ENCODE peak calls at places on chromosomes 12 and 14, in five cellular contexts. A is SK-N-SH, P is GM12878, Y is HepG2, B is K562. X is an unnamed sample.

GRCh38 chr12:55818886-55819285 is 1.0 kb downstream of the ORMDL2 start:
- DNase-seq in A (no peak), Y (no peak), B (no peak), P (no peak), X (no peak)

GRCh38 chr12:57894577-57895292 is 46.6 kb upstream of the ATP23 start:
- DNase-seq in A (no peak), Y (no peak), B (no peak), P (no peak), X (no peak)

GRCh38 chr14:93207468-93208308 is 632 bp downstream of the UBR7 start:
- DNase-seq in P (no peak), B (peak; percentile 63), Y (no peak), A (peak; percentile 79), X (peak; percentile 52)

GRCh38 chr12:106112094-106112822 is 26.5 kb downstream of the NUAK1 start:
- DNase-seq in Y (no peak), A (peak; percentile 34), B (no peak), P (no peak), X (no peak)

GRCh38 chr12:27821259-27821973 is 41.4 kb upstream of the MANSC4 start:
- DNase-seq in P (peak; percentile 48), B (peak; percentile 86), Y (peak; percentile 67), A (peak; percentile 51), X (peak; percentile 71)

GRCh38 chr14:51369814-51370213 is 129.8 kb downstream of the TMX1 start:
- DNase-seq in B (peak; percentile 11), A (no peak), Y (no peak), P (no peak), X (no peak)

GRCh38 chr12:70691018-70691672 is 53.9 kb upstream of the PTPRB start:
- DNase-seq in A (no peak), Y (no peak), P (no peak), B (no peak), X (no peak)

GRCh38 chr12:19965196-19966038 is 402.9 kb upstream of the PDE3A start:
- DNase-seq in B (no peak), Y (no peak), P (no peak), A (no peak), X (no peak)

GRCh38 chr14:104137297-104138097 is 890 bp upstream of the KIF26A start:
- DNase-seq in Y (peak; percentile 10), A (peak; percentile 92), P (no peak), B (no peak), X (peak; percentile 82)

GRCh38 chr12:115375188-115375991 is 691.4 kb upstream of the TBX3 start:
- DNase-seq in Y (peak; percentile 28), P (peak; percentile 65), A (no peak), B (no peak), X (no peak)

GRCh38 chr14:69153848-69154208 is 909 bp upstream of the DCAF5 start:
- DNase-seq in A (peak; percentile 36), Y (peak; percentile 9), P (no peak), B (peak; percentile 45), X (no peak)

GRCh38 chr14:93029911-93030555 is 85.7 kb downstream of the ITPK1 start:
- DNase-seq in P (no peak), Y (no peak), A (no peak), B (no peak), X (no peak)

GRCh38 chr14:21168055-21168454 is 12.2 kb upstream of the OR5AU1 start:
- DNase-seq in B (no peak), Y (no peak), P (no peak), A (no peak), X (no peak)

GRCh38 chr14:101552786-101553231 is 8.5 kb upstream of the DIO3 start:
- DNase-seq in Y (no peak), A (no peak), P (no peak), B (peak; percentile 7), X (no peak)

GRCh38 chr14:92659765-92660561 is 88.5 kb downstream of the LGMN start:
- DNase-seq in P (no peak), B (no peak), A (no peak), Y (no peak), X (no peak)

GRCh38 chr14:71169861-71170260 is 262.6 kb downstream of the PCNX1 start:
- DNase-seq in A (no peak), B (no peak), P (no peak), Y (no peak), X (no peak)

GRCh38 chr14:85527458-85527857 is 2.5 kb upstream of the FLRT2 start:
- DNase-seq in B (no peak), A (no peak), Y (no peak), P (no peak), X (no peak)

GRCh38 chr14:20143911-20144310 is 5.3 kb downstream of the OR4N5 start:
- DNase-seq in P (no peak), Y (peak; percentile 21), B (peak; percentile 54), A (no peak), X (peak; percentile 14)

GRCh38 chr12:89064780-89065179 is 287.5 kb downstream of the DUSP6 start:
- DNase-seq in Y (no peak), A (no peak), B (no peak), P (no peak), X (no peak)

GRCh38 chr12:11991604-11992003 is 79.1 kb upstream of the BCL2L14 start:
- DNase-seq in P (no peak), Y (no peak), B (no peak), A (peak; percentile 67), X (no peak)

GRCh38 chr12:20624718-20625117 is 70.4 kb upstream of the SLCO1C1 start:
- DNase-seq in B (no peak), A (peak; percentile 19), P (no peak), Y (peak; percentile 56), X (peak; percentile 35)

GRCh38 chr14:102777711-102778615 is 714 bp downstream of the TRAF3 start:
- DNase-seq in Y (no peak), A (peak; percentile 72), P (no peak), B (peak; percentile 22), X (no peak)

GRCh38 chr12:54039417-54040147 is 6.7 kb downstream of the HOXC5 start:
- DNase-seq in A (no peak), Y (no peak), B (no peak), P (no peak), X (no peak)

GRCh38 chr12:83823386-83824045 is 1089.1 kb downstream of the SLC6A15 start:
- DNase-seq in P (no peak), Y (peak; percentile 27), B (peak; percentile 20), A (peak; percentile 12), X (peak; percentile 47)

GRCh38 chr12:28383368-28383767 is 193.1 kb downstream of the CCDC91 start:
- DNase-seq in B (no peak), Y (no peak), P (no peak), A (no peak), X (no peak)

GRCh38 chr14:33728010-33728498 is 222.8 kb downstream of the EGLN3 start:
- DNase-seq in Y (no peak), B (no peak), P (no peak), A (no peak), X (no peak)

GRCh38 chr12:38610808-38611350 is 294.3 kb downstream of the ALG10B start:
- DNase-seq in A (no peak), B (no peak), Y (no peak), P (no peak), X (no peak)

GRCh38 chr14:66069830-66070541 is 416.2 kb upstream of the CCDC196 start:
- DNase-seq in A (no peak), B (no peak), Y (no peak), P (no peak), X (no peak)

GRCh38 chr14:101334656-101335055 is 226.6 kb upstream of the DIO3 start:
- DNase-seq in B (no peak), A (no peak), Y (peak; percentile 63), P (no peak), X (no peak)

GRCh38 chr14:64736271-64737131 is 32.3 kb downstream of the PLEKHG3 start:
- DNase-seq in Y (peak; percentile 43), B (peak; percentile 23), A (no peak), P (no peak), X (no peak)

GRCh38 chr12:13342971-13343370 is 146.4 kb downstream of the EMP1 start:
- DNase-seq in B (no peak), Y (no peak), A (no peak), P (no peak), X (no peak)

DNA sequence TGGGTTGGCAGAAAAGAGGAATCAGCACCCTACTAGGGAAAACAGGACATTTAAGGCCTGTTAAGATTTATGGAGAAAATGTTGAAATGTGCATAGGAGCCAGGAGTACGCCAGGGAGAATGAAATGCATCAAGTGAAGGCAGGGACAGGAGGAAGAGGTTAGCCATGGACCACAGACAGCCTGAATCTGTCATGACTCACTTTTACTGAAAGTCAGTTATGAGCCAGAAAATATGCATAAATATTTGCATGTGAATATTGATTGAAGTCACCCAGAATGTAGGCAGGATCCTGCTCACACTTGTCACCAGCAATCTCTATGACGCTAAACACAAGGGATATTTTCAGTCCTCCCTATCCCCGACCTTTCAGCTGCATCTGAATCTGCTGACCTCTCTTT is 25.1 kb upstream of the CDK17 start:
- DNase-seq in A (no peak), Y (no peak), P (no peak), B (no peak), X (no peak)
- TF ChIP-seq FOXM1 in A (peak; percentile 68), Y (no peak), P (no peak), B (no peak), X (no peak)

DNA sequence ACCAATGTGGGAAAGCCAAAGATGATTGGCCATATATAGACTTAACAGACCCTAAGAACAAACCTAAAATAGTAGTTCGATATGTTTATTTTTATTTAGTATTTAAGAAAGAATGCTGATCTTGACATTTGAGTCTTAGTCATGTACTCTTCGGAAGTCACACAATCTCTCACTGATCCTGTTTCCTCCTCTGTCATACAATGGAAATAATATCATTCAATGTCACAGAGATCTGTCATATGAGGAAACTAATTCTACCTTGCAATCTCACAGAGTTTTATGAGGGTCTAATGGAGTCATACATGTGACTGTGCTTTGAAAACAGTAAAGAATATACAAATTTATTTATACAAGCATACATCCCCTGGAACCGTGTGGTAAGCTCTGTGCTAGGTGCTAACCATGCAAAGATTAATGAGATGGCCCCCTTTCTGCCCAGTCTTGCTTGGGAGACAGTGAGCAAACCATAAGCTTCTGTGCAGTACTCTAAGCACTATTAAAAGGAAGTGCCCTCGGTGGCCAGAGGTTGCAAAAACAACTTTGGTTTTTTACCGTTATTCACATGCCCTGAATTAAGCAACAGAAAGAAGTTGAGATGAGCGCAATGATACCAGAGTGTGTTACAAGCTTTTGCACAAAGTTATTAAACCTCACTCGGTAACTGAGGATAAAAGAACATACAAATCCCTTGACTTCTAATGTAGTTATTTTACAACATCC is 1.7 kb upstream of the LIN7A start:
- DNase-seq in P (no peak), A (no peak), Y (peak; percentile 21), B (no peak), X (no peak)
- TF ChIP-seq FOXM1 in P (no peak), A (no peak), Y (no peak), B (no peak), X (no peak)

GRCh38 chr12:108702534-108702933 is 28.8 kb downstream of the CORO1C start:
- DNase-seq in A (no peak), P (no peak), B (no peak), Y (no peak), X (no peak)
- TF ChIP-seq FOXM1 in A (no peak), P (no peak), B (no peak), Y (no peak), X (no peak)

GRCh38 chr14:45526715-45527549 is 273.9 kb upstream of the MIS18BP1 start:
- DNase-seq in B (peak; percentile 4), P (peak; percentile 1), Y (peak; percentile 63), A (peak; percentile 21), X (peak; percentile 63)
- TF ChIP-seq FOXM1 in B (no peak), P (no peak), Y (no peak), A (no peak), X (no peak)

X was measured in HEK293T.